ENCODE peak calls at places on chromosomes 13 and 19, in six cellular contexts. D, C, V, I, T and N are unnamed samples.

GRCh38 chr19:3110126-3110825 is 16.1 kb downstream of the GNA11 start:
- DNase-seq in D (no peak), C (no peak), V (no peak), I (no peak), T (no peak), N (no peak)

GRCh38 chr13:44243198-44243852 is 130.3 kb upstream of the SERP2 start:
- DNase-seq in D (no peak), C (peak; percentile 53), V (no peak), I (peak; percentile 42), T (peak; percentile 90), N (no peak)

GRCh38 chr13:48424212-48424611 is 11.3 kb upstream of the LPAR6 start:
- DNase-seq in D (no peak), C (no peak), V (no peak), I (no peak), T (no peak), N (no peak)

GRCh38 chr13:26949701-26950345 is 189.2 kb upstream of the GPR12 start:
- DNase-seq in D (no peak), C (no peak), V (no peak), I (no peak), T (no peak), N (no peak)

GRCh38 chr19:40721936-40722661 is 5.2 kb downstream of the ITPKC start:
- DNase-seq in D (no peak), C (no peak), V (no peak), I (no peak), T (peak; percentile 74), N (no peak)

GRCh38 chr13:42011601-42012401 is 36.6 kb upstream of the DGKH start:
- DNase-seq in D (no peak), C (no peak), V (no peak), I (no peak), T (no peak), N (no peak)

GRCh38 chr19:43078311-43078710 is 4.2 kb downstream of the PSG2 start:
- DNase-seq in D (no peak), C (peak; percentile 98), V (no peak), I (no peak), T (peak; percentile 56), N (no peak)

GRCh38 chr19:5881543-5882299 is 11.4 kb upstream of the FUT5 start:
- DNase-seq in D (no peak), C (no peak), V (no peak), I (no peak), T (no peak), N (no peak)

GRCh38 chr19:37227996-37228395 is 10.0 kb downstream of the ZNF383 start:
- DNase-seq in D (no peak), C (no peak), V (peak; percentile 14), I (peak; percentile 40), T (peak; percentile 13), N (no peak)

GRCh38 chr19:56725829-56726424 is 54.4 kb upstream of the ZNF835 start:
- DNase-seq in D (no peak), C (no peak), V (no peak), I (no peak), T (no peak), N (no peak)

GRCh38 chr19:57599377-57599760 is 316 bp upstream of the ZNF530 start:
- DNase-seq in D (no peak), C (no peak), V (no peak), I (no peak), T (no peak), N (no peak)

GRCh38 chr13:73957889-73958288 is 176.3 kb downstream of the KLF12 start:
- DNase-seq in D (no peak), C (no peak), V (no peak), I (no peak), T (no peak), N (no peak)

GRCh38 chr19:6064016-6064702 is 46.1 kb downstream of the RFX2 start:
- DNase-seq in D (no peak), C (peak; percentile 44), V (no peak), I (no peak), T (no peak), N (no peak)

GRCh38 chr19:6425732-6426686 is 1.4 kb upstream of the KHSRP start:
- DNase-seq in D (no peak), C (no peak), V (no peak), I (no peak), T (no peak), N (no peak)

GRCh38 chr19:28466107-28467045 is 746.6 kb downstream of the UQCRFS1 start:
- DNase-seq in D (no peak), C (peak; percentile 45), V (peak; percentile 96), I (peak; percentile 74), T (peak; percentile 61), N (peak; percentile 71)

GRCh38 chr19:6753178-6754031 is 13.8 kb downstream of the SH2D3A start:
- DNase-seq in D (peak; percentile 72), C (peak; percentile 77), V (no peak), I (peak; percentile 88), T (peak; percentile 69), N (peak; percentile 95)

GRCh38 chr19:50772408-50773311 is 2.4 kb downstream of the GPR32 start:
- DNase-seq in D (no peak), C (peak; percentile 19), V (no peak), I (no peak), T (peak; percentile 39), N (no peak)

GRCh38 chr13:54742984-54743383 is 1714.4 kb downstream of the OLFM4 start:
- DNase-seq in D (no peak), C (no peak), V (no peak), I (no peak), T (no peak), N (no peak)

GRCh38 chr19:4584670-4585460 is 25.4 kb upstream of the SEMA6B start:
- DNase-seq in D (no peak), C (no peak), V (peak; percentile 32), I (no peak), T (no peak), N (no peak)